ENCODE peak calls at places on chromosomes 1 and 21, in ten cellular contexts. One of them, this sample, is unnamed. For H3K9me3, the result is how much of the 10 kb centered on the place peaks cover.

GRCh38 chr1:41773144-41773571 is 145.6 kb downstream of the HIVEP3 start:
- DNase-seq in A549: no peak
- DNase-seq in heart left ventricle: no peak
- DNase-seq in tibial artery: peak
- DNase-seq in mammary epithelial cell: peak
- DNase-seq in prostate gland: peak
- DNase-seq in tibial nerve: peak
- DNase-seq in body of pancreas: peak
- DNase-seq in HCT116: no peak
- DNase-seq in H9: no peak
- DNase-seq in this sample: no peak

GRCh38 chr1:109769335-109770078 is 5.8 kb upstream of the EPS8L3 start:
- DNase-seq in A549: no peak
- DNase-seq in heart left ventricle: peak
- DNase-seq in tibial artery: no peak
- DNase-seq in mammary epithelial cell: peak
- DNase-seq in prostate gland: no peak
- DNase-seq in tibial nerve: no peak
- DNase-seq in body of pancreas: peak
- DNase-seq in HCT116: no peak
- DNase-seq in H9: no peak
- DNase-seq in this sample: no peak

GRCh38 chr1:27992271-27992670 is 32.5 kb downstream of the XKR8 start:
- DNase-seq in A549: no peak
- DNase-seq in heart left ventricle: no peak
- DNase-seq in tibial artery: no peak
- DNase-seq in mammary epithelial cell: no peak
- DNase-seq in prostate gland: no peak
- DNase-seq in tibial nerve: no peak
- DNase-seq in body of pancreas: no peak
- DNase-seq in HCT116: no peak
- DNase-seq in H9: no peak
- DNase-seq in this sample: peak

GRCh38 chr21:35222541-35222941 is 173.4 kb upstream of the RUNX1 start:
- DNase-seq in A549: no peak
- DNase-seq in heart left ventricle: no peak
- DNase-seq in tibial artery: no peak
- DNase-seq in mammary epithelial cell: no peak
- DNase-seq in prostate gland: no peak
- DNase-seq in tibial nerve: no peak
- DNase-seq in body of pancreas: no peak
- DNase-seq in HCT116: no peak
- DNase-seq in H9: no peak
- DNase-seq in this sample: no peak

GRCh38 chr1:22141948-22142314 is 966 bp downstream of the WNT4 start:
- DNase-seq in A549: no peak
- DNase-seq in heart left ventricle: no peak
- DNase-seq in tibial artery: no peak
- DNase-seq in mammary epithelial cell: no peak
- DNase-seq in prostate gland: no peak
- DNase-seq in tibial nerve: no peak
- DNase-seq in body of pancreas: no peak
- DNase-seq in HCT116: no peak
- DNase-seq in H9: no peak
- DNase-seq in this sample: no peak

GRCh38 chr1:198141668-198142351 is 15.0 kb upstream of the NEK7 start:
- DNase-seq in A549: no peak
- DNase-seq in heart left ventricle: no peak
- DNase-seq in tibial artery: no peak
- DNase-seq in mammary epithelial cell: no peak
- DNase-seq in prostate gland: no peak
- DNase-seq in tibial nerve: no peak
- DNase-seq in body of pancreas: no peak
- DNase-seq in HCT116: no peak
- DNase-seq in H9: no peak
- DNase-seq in this sample: no peak

GRCh38 chr1:184255560-184255959 is 131.3 kb upstream of the C1orf21 start:
- DNase-seq in A549: no peak
- DNase-seq in heart left ventricle: no peak
- DNase-seq in tibial artery: no peak
- DNase-seq in mammary epithelial cell: no peak
- DNase-seq in prostate gland: no peak
- DNase-seq in tibial nerve: no peak
- DNase-seq in body of pancreas: no peak
- DNase-seq in HCT116: no peak
- DNase-seq in H9: no peak
- DNase-seq in this sample: no peak

GRCh38 chr1:179105393-179105792 is 23.5 kb downstream of the TOR3A start:
- DNase-seq in A549: peak
- DNase-seq in heart left ventricle: no peak
- DNase-seq in tibial artery: no peak
- DNase-seq in mammary epithelial cell: peak
- DNase-seq in prostate gland: no peak
- DNase-seq in tibial nerve: no peak
- DNase-seq in body of pancreas: no peak
- DNase-seq in HCT116: no peak
- DNase-seq in H9: peak
- DNase-seq in this sample: no peak

DNA sequence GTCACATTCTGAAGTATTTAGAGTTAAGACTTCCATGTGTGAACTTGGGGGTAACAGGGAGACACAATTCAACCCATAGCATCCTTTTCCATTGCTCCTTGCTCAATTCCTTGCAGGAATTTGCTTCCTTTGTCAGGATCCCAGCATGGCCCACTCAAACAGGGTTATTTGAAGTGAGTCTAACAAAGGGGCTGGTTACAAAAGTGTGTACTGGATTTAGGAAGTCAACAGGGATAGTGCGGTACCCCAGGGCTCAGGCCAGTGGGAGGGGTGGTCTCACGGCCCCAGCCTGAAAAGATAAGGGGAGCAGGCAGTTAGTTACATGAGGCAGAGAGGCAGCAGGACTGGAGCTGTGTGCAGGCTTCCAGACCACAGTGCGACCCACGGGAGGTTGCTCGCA is 14.4 kb downstream of the LRRC38 start:
- DNase-seq in A549: no peak
- DNase-seq in heart left ventricle: no peak
- DNase-seq in tibial artery: no peak
- DNase-seq in mammary epithelial cell: no peak
- DNase-seq in prostate gland: no peak
- DNase-seq in tibial nerve: no peak
- DNase-seq in body of pancreas: no peak
- DNase-seq in HCT116: no peak
- DNase-seq in H9: no peak
- DNase-seq in this sample: no peak
- H3K9me3 ChIP-seq in A549: under half
- H3K9me3 ChIP-seq in heart left ventricle: under half
- H3K9me3 ChIP-seq in tibial artery: under half
- H3K9me3 ChIP-seq in mammary epithelial cell: under half
- H3K9me3 ChIP-seq in prostate gland: under half
- H3K9me3 ChIP-seq in tibial nerve: under half
- H3K9me3 ChIP-seq in body of pancreas: under half
- H3K9me3 ChIP-seq in HCT116: under half
- H3K9me3 ChIP-seq in H9: under half
- H3K9me3 ChIP-seq in this sample: under half

GRCh38 chr1:169120066-169120465 is 13.6 kb downstream of the ATP1B1 start:
- DNase-seq in A549: no peak
- DNase-seq in heart left ventricle: no peak
- DNase-seq in tibial artery: no peak
- DNase-seq in mammary epithelial cell: no peak
- DNase-seq in prostate gland: no peak
- DNase-seq in tibial nerve: no peak
- DNase-seq in body of pancreas: no peak
- DNase-seq in HCT116: no peak
- DNase-seq in H9: no peak
- DNase-seq in this sample: no peak

GRCh38 chr1:169119405-169119804 is 12.9 kb downstream of the ATP1B1 start:
- DNase-seq in A549: peak
- DNase-seq in heart left ventricle: no peak
- DNase-seq in tibial artery: no peak
- DNase-seq in mammary epithelial cell: peak
- DNase-seq in prostate gland: no peak
- DNase-seq in tibial nerve: no peak
- DNase-seq in body of pancreas: no peak
- DNase-seq in HCT116: no peak
- DNase-seq in H9: no peak
- DNase-seq in this sample: no peak

GRCh38 chr1:169117014-169117413 is 10.5 kb downstream of the ATP1B1 start:
- DNase-seq in A549: no peak
- DNase-seq in heart left ventricle: no peak
- DNase-seq in tibial artery: no peak
- DNase-seq in mammary epithelial cell: no peak
- DNase-seq in prostate gland: no peak
- DNase-seq in tibial nerve: no peak
- DNase-seq in body of pancreas: no peak
- DNase-seq in HCT116: no peak
- DNase-seq in H9: no peak
- DNase-seq in this sample: no peak

GRCh38 chr1:169117599-169117998 is 11.1 kb downstream of the ATP1B1 start:
- DNase-seq in A549: no peak
- DNase-seq in heart left ventricle: no peak
- DNase-seq in tibial artery: no peak
- DNase-seq in mammary epithelial cell: no peak
- DNase-seq in prostate gland: no peak
- DNase-seq in tibial nerve: no peak
- DNase-seq in body of pancreas: no peak
- DNase-seq in HCT116: no peak
- DNase-seq in H9: no peak
- DNase-seq in this sample: no peak

GRCh38 chr1:169118227-169118626 is 11.7 kb downstream of the ATP1B1 start:
- DNase-seq in A549: no peak
- DNase-seq in heart left ventricle: no peak
- DNase-seq in tibial artery: no peak
- DNase-seq in mammary epithelial cell: no peak
- DNase-seq in prostate gland: no peak
- DNase-seq in tibial nerve: no peak
- DNase-seq in body of pancreas: no peak
- DNase-seq in HCT116: no peak
- DNase-seq in H9: no peak
- DNase-seq in this sample: no peak
- H3K27ac ChIP-seq in A549: peak
- H3K27ac ChIP-seq in heart left ventricle: no peak
- H3K27ac ChIP-seq in tibial artery: no peak
- H3K27ac ChIP-seq in mammary epithelial cell: no peak
- H3K27ac ChIP-seq in prostate gland: no peak
- H3K27ac ChIP-seq in tibial nerve: no peak
- H3K27ac ChIP-seq in body of pancreas: no peak
- H3K27ac ChIP-seq in HCT116: no peak
- H3K27ac ChIP-seq in H9: no peak
- H3K27ac ChIP-seq in this sample: no peak

GRCh38 chr1:241998950-241999495 is at the start of gene MAP1LC3C:
- DNase-seq in A549: no peak
- DNase-seq in heart left ventricle: no peak
- DNase-seq in tibial artery: no peak
- DNase-seq in mammary epithelial cell: no peak
- DNase-seq in prostate gland: no peak
- DNase-seq in tibial nerve: no peak
- DNase-seq in body of pancreas: no peak
- DNase-seq in HCT116: no peak
- DNase-seq in H9: peak
- DNase-seq in this sample: no peak

GRCh38 chr1:242002528-242002927 is 3.6 kb upstream of the MAP1LC3C start:
- DNase-seq in A549: no peak
- DNase-seq in heart left ventricle: no peak
- DNase-seq in tibial artery: no peak
- DNase-seq in mammary epithelial cell: no peak
- DNase-seq in prostate gland: no peak
- DNase-seq in tibial nerve: no peak
- DNase-seq in body of pancreas: no peak
- DNase-seq in HCT116: no peak
- DNase-seq in H9: no peak
- DNase-seq in this sample: no peak

GRCh38 chr1:242002072-242002471 is 3.2 kb upstream of the MAP1LC3C start:
- DNase-seq in A549: no peak
- DNase-seq in heart left ventricle: no peak
- DNase-seq in tibial artery: no peak
- DNase-seq in mammary epithelial cell: no peak
- DNase-seq in prostate gland: no peak
- DNase-seq in tibial nerve: no peak
- DNase-seq in body of pancreas: no peak
- DNase-seq in HCT116: no peak
- DNase-seq in H9: no peak
- DNase-seq in this sample: no peak

GRCh38 chr1:241997401-241997800 is 1.5 kb downstream of the MAP1LC3C start:
- DNase-seq in A549: no peak
- DNase-seq in heart left ventricle: no peak
- DNase-seq in tibial artery: no peak
- DNase-seq in mammary epithelial cell: no peak
- DNase-seq in prostate gland: no peak
- DNase-seq in tibial nerve: no peak
- DNase-seq in body of pancreas: no peak
- DNase-seq in HCT116: no peak
- DNase-seq in H9: no peak
- DNase-seq in this sample: no peak

DNA sequence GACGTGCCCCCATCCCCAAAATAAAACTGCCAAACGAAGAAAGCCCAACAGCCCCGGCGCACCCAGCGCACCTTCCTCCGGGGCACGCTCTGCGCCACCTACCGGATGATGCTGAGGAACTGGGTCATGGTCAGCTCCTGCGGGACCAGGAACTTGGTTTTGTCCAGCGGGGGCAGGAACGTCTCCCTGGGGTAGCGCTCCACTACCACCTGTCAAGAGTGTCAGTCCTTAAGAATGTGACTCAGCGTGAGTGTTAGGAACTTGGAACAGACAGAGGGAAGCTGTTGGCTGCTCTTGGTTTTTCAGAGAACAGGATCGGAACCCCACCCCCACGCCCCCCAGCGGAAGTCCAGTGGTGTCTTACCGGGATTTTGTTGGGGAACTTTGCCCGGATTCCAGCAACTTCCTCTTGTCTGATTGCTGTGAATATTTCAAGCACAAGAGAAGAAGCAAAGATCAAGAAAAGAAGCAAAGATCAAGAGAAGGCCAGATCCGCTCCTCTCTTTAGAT is 431 bp downstream of the MAP1LC3C start:
- DNase-seq in A549: peak
- DNase-seq in heart left ventricle: peak
- DNase-seq in tibial artery: peak
- DNase-seq in mammary epithelial cell: peak
- DNase-seq in prostate gland: no peak
- DNase-seq in tibial nerve: peak
- DNase-seq in body of pancreas: peak
- DNase-seq in HCT116: peak
- DNase-seq in H9: peak
- DNase-seq in this sample: peak
- TF ChIP-seq CTCF in A549: peak
- TF ChIP-seq CTCF in heart left ventricle: peak
- TF ChIP-seq CTCF in tibial artery: no peak
- TF ChIP-seq CTCF in mammary epithelial cell: no peak
- TF ChIP-seq CTCF in prostate gland: peak
- TF ChIP-seq CTCF in tibial nerve: peak
- TF ChIP-seq CTCF in body of pancreas: peak
- TF ChIP-seq CTCF in HCT116: peak
- TF ChIP-seq CTCF in H9: peak
- TF ChIP-seq CTCF in this sample: peak

GRCh38 chr1:2961081-2961480 is 60.2 kb upstream of the ACTRT2 start:
- DNase-seq in A549: no peak
- DNase-seq in heart left ventricle: peak
- DNase-seq in tibial artery: no peak
- DNase-seq in mammary epithelial cell: no peak
- DNase-seq in prostate gland: no peak
- DNase-seq in tibial nerve: no peak
- DNase-seq in body of pancreas: no peak
- DNase-seq in HCT116: no peak
- DNase-seq in H9: no peak
- DNase-seq in this sample: no peak

GRCh38 chr1:2956571-2956970 is 64.7 kb upstream of the ACTRT2 start:
- DNase-seq in A549: no peak
- DNase-seq in heart left ventricle: no peak
- DNase-seq in tibial artery: no peak
- DNase-seq in mammary epithelial cell: no peak
- DNase-seq in prostate gland: no peak
- DNase-seq in tibial nerve: no peak
- DNase-seq in body of pancreas: no peak
- DNase-seq in HCT116: no peak
- DNase-seq in H9: no peak
- DNase-seq in this sample: no peak

GRCh38 chr1:2953688-2954285 is 67.5 kb upstream of the ACTRT2 start:
- DNase-seq in A549: no peak
- DNase-seq in heart left ventricle: no peak
- DNase-seq in tibial artery: no peak
- DNase-seq in mammary epithelial cell: no peak
- DNase-seq in prostate gland: no peak
- DNase-seq in tibial nerve: no peak
- DNase-seq in body of pancreas: no peak
- DNase-seq in HCT116: no peak
- DNase-seq in H9: no peak
- DNase-seq in this sample: no peak

GRCh38 chr1:2955652-2956051 is 65.6 kb upstream of the ACTRT2 start:
- DNase-seq in A549: no peak
- DNase-seq in heart left ventricle: peak
- DNase-seq in tibial artery: no peak
- DNase-seq in mammary epithelial cell: no peak
- DNase-seq in prostate gland: no peak
- DNase-seq in tibial nerve: no peak
- DNase-seq in body of pancreas: no peak
- DNase-seq in HCT116: no peak
- DNase-seq in H9: no peak
- DNase-seq in this sample: no peak

GRCh38 chr1:2957329-2957728 is 63.9 kb upstream of the ACTRT2 start:
- DNase-seq in A549: no peak
- DNase-seq in heart left ventricle: no peak
- DNase-seq in tibial artery: no peak
- DNase-seq in mammary epithelial cell: no peak
- DNase-seq in prostate gland: no peak
- DNase-seq in tibial nerve: no peak
- DNase-seq in body of pancreas: no peak
- DNase-seq in HCT116: no peak
- DNase-seq in H9: no peak
- DNase-seq in this sample: no peak
- H3K9me3 ChIP-seq in A549: under half
- H3K9me3 ChIP-seq in heart left ventricle: under half
- H3K9me3 ChIP-seq in tibial artery: under half
- H3K9me3 ChIP-seq in mammary epithelial cell: under half
- H3K9me3 ChIP-seq in prostate gland: under half
- H3K9me3 ChIP-seq in tibial nerve: half or more
- H3K9me3 ChIP-seq in body of pancreas: under half
- H3K9me3 ChIP-seq in HCT116: under half
- H3K9me3 ChIP-seq in H9: half or more
- H3K9me3 ChIP-seq in this sample: under half

This sample was measured in CD4-positive, alpha-beta T cell.